ENCODE peak calls at places on chromosomes 5 and 9, in six cellular contexts. One of them, this sample, is unnamed.

GRCh38 chr9:114196924-114197570 is 41.7 kb downstream of the COL27A1 start:
- DNase-seq in A549: no peak
- DNase-seq in NB4: no peak
- DNase-seq in K562: no peak
- DNase-seq in endothelial cell of umbilical vein: no peak
- DNase-seq in GM12878: no peak
- DNase-seq in this sample: no peak

GRCh38 chr9:38026021-38026809 is 42.8 kb downstream of the SHB start:
- DNase-seq in K562: peak; percentile 62
- DNase-seq in NB4: peak; percentile 72
- DNase-seq in GM12878: no peak
- DNase-seq in endothelial cell of umbilical vein: peak; percentile 98
- DNase-seq in A549: peak; percentile 62
- DNase-seq in this sample: peak; percentile 29

GRCh38 chr9:70564464-70565190 is 150.2 kb upstream of the KLF9 start:
- DNase-seq in GM12878: no peak
- DNase-seq in endothelial cell of umbilical vein: no peak
- DNase-seq in NB4: no peak
- DNase-seq in A549: no peak
- DNase-seq in K562: no peak
- DNase-seq in this sample: no peak

GRCh38 chr9:32378993-32379729 is 5.3 kb upstream of the ACO1 start:
- DNase-seq in A549: peak; percentile 76
- DNase-seq in K562: peak; percentile 34
- DNase-seq in endothelial cell of umbilical vein: peak; percentile 83
- DNase-seq in GM12878: peak; percentile 44
- DNase-seq in NB4: peak; percentile 89
- DNase-seq in this sample: peak; percentile 85

GRCh38 chr5:146940295-146940694 is 61.7 kb upstream of the PPP2R2B start:
- DNase-seq in NB4: no peak
- DNase-seq in K562: no peak
- DNase-seq in endothelial cell of umbilical vein: no peak
- DNase-seq in A549: no peak
- DNase-seq in GM12878: no peak
- DNase-seq in this sample: no peak

GRCh38 chr5:134003957-134004625 is 684 bp downstream of the VDAC1 start:
- DNase-seq in GM12878: no peak
- DNase-seq in K562: peak; percentile 91
- DNase-seq in NB4: peak; percentile 60
- DNase-seq in A549: no peak
- DNase-seq in endothelial cell of umbilical vein: peak; percentile 55
- DNase-seq in this sample: no peak

GRCh38 chr9:82665324-82665723 is 397.6 kb downstream of the RASEF start:
- DNase-seq in A549: no peak
- DNase-seq in endothelial cell of umbilical vein: no peak
- DNase-seq in NB4: no peak
- DNase-seq in K562: no peak
- DNase-seq in GM12878: no peak
- DNase-seq in this sample: no peak

GRCh38 chr5:142428773-142429473 is 104.1 kb upstream of the SPRY4 start:
- DNase-seq in endothelial cell of umbilical vein: no peak
- DNase-seq in K562: no peak
- DNase-seq in GM12878: no peak
- DNase-seq in NB4: no peak
- DNase-seq in A549: no peak
- DNase-seq in this sample: no peak

GRCh38 chr5:116575635-116576042 is 1.0 kb upstream of the SEMA6A start:
- DNase-seq in NB4: peak; percentile 5
- DNase-seq in endothelial cell of umbilical vein: peak; percentile 48
- DNase-seq in A549: no peak
- DNase-seq in GM12878: no peak
- DNase-seq in K562: no peak
- DNase-seq in this sample: no peak

GRCh38 chr5:111653408-111653807 is 103.6 kb downstream of the NREP start:
- DNase-seq in A549: no peak
- DNase-seq in NB4: no peak
- DNase-seq in GM12878: no peak
- DNase-seq in endothelial cell of umbilical vein: no peak
- DNase-seq in K562: no peak
- DNase-seq in this sample: no peak

GRCh38 chr5:14816999-14817761 is 54.4 kb downstream of the ANKH start:
- DNase-seq in K562: no peak
- DNase-seq in NB4: no peak
- DNase-seq in endothelial cell of umbilical vein: no peak
- DNase-seq in A549: no peak
- DNase-seq in GM12878: no peak
- DNase-seq in this sample: no peak

GRCh38 chr9:2157277-2158105 is 142.3 kb downstream of the SMARCA2 start:
- DNase-seq in GM12878: no peak
- DNase-seq in endothelial cell of umbilical vein: no peak
- DNase-seq in A549: peak; percentile 41
- DNase-seq in K562: no peak
- DNase-seq in NB4: peak; percentile 62
- DNase-seq in this sample: no peak
- TF ChIP-seq MYC in GM12878: peak; percentile 96
- TF ChIP-seq MYC in endothelial cell of umbilical vein: peak; percentile 93
- TF ChIP-seq MYC in A549: peak; percentile 88
- TF ChIP-seq MYC in K562: no peak
- TF ChIP-seq MYC in NB4: no peak
- TF ChIP-seq MYC in this sample: no peak

GRCh38 chr9:96217358-96217755 is 84.6 kb downstream of the HSD17B3 start:
- DNase-seq in NB4: peak; percentile 9
- DNase-seq in K562: peak; percentile 24
- DNase-seq in A549: no peak
- DNase-seq in GM12878: no peak
- DNase-seq in endothelial cell of umbilical vein: no peak
- DNase-seq in this sample: no peak
- TF ChIP-seq MYC in NB4: no peak
- TF ChIP-seq MYC in K562: no peak
- TF ChIP-seq MYC in A549: no peak
- TF ChIP-seq MYC in GM12878: no peak
- TF ChIP-seq MYC in endothelial cell of umbilical vein: no peak
- TF ChIP-seq MYC in this sample: no peak

GRCh38 chr5:51382759-51383493 is at the start of gene ISL1:
- DNase-seq in GM12878: no peak
- DNase-seq in NB4: no peak
- DNase-seq in endothelial cell of umbilical vein: peak; percentile 90
- DNase-seq in K562: no peak
- DNase-seq in A549: peak; percentile 21
- DNase-seq in this sample: no peak
- TF ChIP-seq MYC in GM12878: no peak
- TF ChIP-seq MYC in NB4: no peak
- TF ChIP-seq MYC in endothelial cell of umbilical vein: no peak
- TF ChIP-seq MYC in K562: no peak
- TF ChIP-seq MYC in A549: no peak
- TF ChIP-seq MYC in this sample: no peak

GRCh38 chr5:132677191-132677590 is 3.4 kb downstream of the IL4 start:
- DNase-seq in NB4: no peak
- DNase-seq in K562: peak; percentile 51
- DNase-seq in GM12878: no peak
- DNase-seq in A549: peak; percentile 97
- DNase-seq in endothelial cell of umbilical vein: peak; percentile 70
- DNase-seq in this sample: peak; percentile 31
- TF ChIP-seq MYC in NB4: no peak
- TF ChIP-seq MYC in K562: no peak
- TF ChIP-seq MYC in GM12878: no peak
- TF ChIP-seq MYC in A549: no peak
- TF ChIP-seq MYC in endothelial cell of umbilical vein: no peak
- TF ChIP-seq MYC in this sample: no peak

GRCh38 chr9:5552301-5552700 is 42.0 kb downstream of the PDCD1LG2 start:
- DNase-seq in GM12878: no peak
- DNase-seq in endothelial cell of umbilical vein: no peak
- DNase-seq in A549: no peak
- DNase-seq in NB4: no peak
- DNase-seq in K562: no peak
- DNase-seq in this sample: no peak
- TF ChIP-seq MYC in GM12878: no peak
- TF ChIP-seq MYC in endothelial cell of umbilical vein: no peak
- TF ChIP-seq MYC in A549: no peak
- TF ChIP-seq MYC in NB4: no peak
- TF ChIP-seq MYC in K562: no peak
- TF ChIP-seq MYC in this sample: no peak

GRCh38 chr5:51376504-51376903 is 6.7 kb upstream of the ISL1 start:
- DNase-seq in NB4: no peak
- DNase-seq in GM12878: no peak
- DNase-seq in K562: no peak
- DNase-seq in A549: no peak
- DNase-seq in endothelial cell of umbilical vein: no peak
- DNase-seq in this sample: no peak
- TF ChIP-seq MYC in NB4: no peak
- TF ChIP-seq MYC in GM12878: no peak
- TF ChIP-seq MYC in K562: no peak
- TF ChIP-seq MYC in A549: no peak
- TF ChIP-seq MYC in endothelial cell of umbilical vein: no peak
- TF ChIP-seq MYC in this sample: no peak

DNA sequence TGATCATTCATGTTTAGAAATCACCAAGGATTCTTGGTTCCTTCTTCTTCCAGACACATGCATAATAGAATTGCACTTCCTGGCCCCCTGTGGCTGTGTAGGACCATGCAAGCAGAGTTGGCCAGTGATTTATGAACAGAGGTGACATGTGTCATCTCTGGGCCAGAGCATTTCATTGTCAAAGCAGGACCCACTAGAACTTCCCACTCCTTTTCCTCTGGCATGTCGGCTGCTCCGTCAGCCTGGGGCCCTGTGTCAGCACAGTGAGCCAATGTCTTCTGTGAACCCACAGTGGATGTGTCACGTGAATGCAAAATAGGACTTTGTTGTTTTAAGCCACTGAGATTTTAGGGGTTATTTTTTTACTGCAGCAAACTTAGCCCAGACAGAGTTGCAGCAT is 59.1 kb downstream of the HSD17B3 start:
- DNase-seq in NB4: no peak
- DNase-seq in endothelial cell of umbilical vein: no peak
- DNase-seq in K562: no peak
- DNase-seq in GM12878: no peak
- DNase-seq in A549: no peak
- DNase-seq in this sample: no peak
- TF ChIP-seq MYC in NB4: no peak
- TF ChIP-seq MYC in endothelial cell of umbilical vein: no peak
- TF ChIP-seq MYC in K562: no peak
- TF ChIP-seq MYC in GM12878: no peak
- TF ChIP-seq MYC in A549: no peak
- TF ChIP-seq MYC in this sample: no peak

GRCh38 chr9:131807131-131807990 is 67.5 kb upstream of the RAPGEF1 start:
- DNase-seq in A549: no peak
- DNase-seq in endothelial cell of umbilical vein: no peak
- DNase-seq in K562: no peak
- DNase-seq in NB4: no peak
- DNase-seq in GM12878: no peak
- DNase-seq in this sample: no peak

GRCh38 chr9:131811405-131811804 is 71.5 kb upstream of the RAPGEF1 start:
- DNase-seq in GM12878: no peak
- DNase-seq in A549: no peak
- DNase-seq in NB4: no peak
- DNase-seq in endothelial cell of umbilical vein: no peak
- DNase-seq in K562: no peak
- DNase-seq in this sample: no peak

GRCh38 chr9:131812116-131812790 is 72.4 kb upstream of the RAPGEF1 start:
- DNase-seq in NB4: no peak
- DNase-seq in K562: no peak
- DNase-seq in endothelial cell of umbilical vein: no peak
- DNase-seq in GM12878: no peak
- DNase-seq in A549: no peak
- DNase-seq in this sample: no peak

GRCh38 chr9:131810351-131811170 is 70.7 kb upstream of the RAPGEF1 start:
- DNase-seq in NB4: peak; percentile 30
- DNase-seq in A549: peak; percentile 31
- DNase-seq in GM12878: no peak
- DNase-seq in endothelial cell of umbilical vein: no peak
- DNase-seq in K562: no peak
- DNase-seq in this sample: no peak

GRCh38 chr9:131809941-131810344 is 70.1 kb upstream of the RAPGEF1 start:
- DNase-seq in NB4: no peak
- DNase-seq in endothelial cell of umbilical vein: no peak
- DNase-seq in GM12878: no peak
- DNase-seq in K562: no peak
- DNase-seq in A549: no peak
- DNase-seq in this sample: no peak
- TF ChIP-seq MYC in NB4: no peak
- TF ChIP-seq MYC in endothelial cell of umbilical vein: no peak
- TF ChIP-seq MYC in GM12878: no peak
- TF ChIP-seq MYC in K562: no peak
- TF ChIP-seq MYC in A549: no peak
- TF ChIP-seq MYC in this sample: no peak

GRCh38 chr5:88954511-88954910 is 71.5 kb upstream of the MEF2C start:
- DNase-seq in A549: no peak
- DNase-seq in GM12878: no peak
- DNase-seq in K562: no peak
- DNase-seq in NB4: no peak
- DNase-seq in endothelial cell of umbilical vein: no peak
- DNase-seq in this sample: no peak

GRCh38 chr5:88952996-88953643 is 70.1 kb upstream of the MEF2C start:
- DNase-seq in endothelial cell of umbilical vein: no peak
- DNase-seq in NB4: no peak
- DNase-seq in K562: no peak
- DNase-seq in A549: no peak
- DNase-seq in GM12878: no peak
- DNase-seq in this sample: no peak

GRCh38 chr5:88957000-88957399 is 74.0 kb upstream of the MEF2C start:
- DNase-seq in A549: no peak
- DNase-seq in endothelial cell of umbilical vein: no peak
- DNase-seq in NB4: no peak
- DNase-seq in GM12878: no peak
- DNase-seq in K562: no peak
- DNase-seq in this sample: no peak

GRCh38 chr5:88956416-88956815 is 73.4 kb upstream of the MEF2C start:
- DNase-seq in A549: no peak
- DNase-seq in NB4: no peak
- DNase-seq in GM12878: no peak
- DNase-seq in endothelial cell of umbilical vein: no peak
- DNase-seq in K562: no peak
- DNase-seq in this sample: no peak

DNA sequence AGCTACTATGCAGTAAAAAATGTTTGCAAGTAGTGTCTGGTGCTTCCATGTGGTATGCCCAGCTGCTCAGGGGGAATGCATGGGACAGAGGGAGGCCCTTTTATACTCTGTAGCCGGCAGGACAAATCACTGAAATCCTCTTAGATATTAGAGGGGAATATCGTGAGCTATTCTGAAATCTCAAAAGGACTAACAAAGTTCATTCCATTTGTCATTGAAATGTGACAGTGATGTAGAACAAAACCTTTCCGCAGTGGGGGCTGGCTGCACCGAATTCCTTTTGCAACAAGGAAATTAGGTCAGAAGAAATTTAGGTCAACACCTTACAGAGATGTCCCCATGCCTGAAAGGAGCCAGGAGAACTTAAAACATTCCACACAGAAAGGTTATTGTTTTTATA is 72.4 kb upstream of the MEF2C start:
- DNase-seq in K562: no peak
- DNase-seq in A549: no peak
- DNase-seq in NB4: no peak
- DNase-seq in GM12878: no peak
- DNase-seq in endothelial cell of umbilical vein: no peak
- DNase-seq in this sample: no peak
- TF ChIP-seq MYC in K562: no peak
- TF ChIP-seq MYC in A549: no peak
- TF ChIP-seq MYC in NB4: no peak
- TF ChIP-seq MYC in GM12878: no peak
- TF ChIP-seq MYC in endothelial cell of umbilical vein: no peak
- TF ChIP-seq MYC in this sample: no peak

This sample was measured in HepG2.